ENCODE peak calls at places on chromosomes 16 and 17, in eight cellular contexts. Y is neuronal stem cell, E is colonic mucosa, U is substantia nigra, G is choroid plexus epithelial cell, C is activated T-helper 1 cell treated with Interleukin-2 at 50 U/mL for 16 hours, V is KG1, X is D341Med. Z is an unnamed sample.

GRCh38 chr16:51982715-51983680 is 563.9 kb downstream of the TOX3 start:
- DNase-seq in Y (peak), E (peak), U (peak), G (peak), C (no peak), V (peak), X (peak), Z (peak)

GRCh38 chr17:21049457-21049856 is 6.6 kb upstream of the USP22 start:
- DNase-seq in Y (no peak), E (no peak), U (no peak), G (no peak), C (no peak), V (no peak), X (no peak), Z (no peak)

GRCh38 chr16:82470506-82471196 is 156.1 kb upstream of the CDH13 start:
- DNase-seq in Y (no peak), E (peak), U (no peak), G (no peak), C (no peak), V (no peak), X (no peak), Z (no peak)

GRCh38 chr17:57016764-57017116 is 38.8 kb downstream of the SCPEP1 start:
- DNase-seq in Y (no peak), E (no peak), U (no peak), G (peak), C (no peak), V (no peak), X (no peak), Z (no peak)

GRCh38 chr16:79628501-79628975 is 28.0 kb upstream of the MAF start:
- DNase-seq in Y (no peak), E (no peak), U (no peak), G (peak), C (peak), V (no peak), X (no peak), Z (no peak)

GRCh38 chr16:89157778-89158177 is 13.8 kb upstream of the CDH15 start:
- DNase-seq in Y (no peak), E (no peak), U (no peak), G (no peak), C (no peak), V (no peak), X (no peak), Z (no peak)

GRCh38 chr17:4167786-4168185 is 24.8 kb downstream of the CYB5D2 start:
- DNase-seq in Y (no peak), E (no peak), U (no peak), G (no peak), C (no peak), V (no peak), X (no peak), Z (peak)

GRCh38 chr17:49498037-49498615 is 3.0 kb downstream of the NGFR start:
- DNase-seq in Y (peak), E (no peak), U (no peak), G (no peak), C (no peak), V (no peak), X (no peak), Z (no peak)

GRCh38 chr17:10844667-10845387 is 6.9 kb upstream of the PIRT start:
- DNase-seq in Y (peak), E (peak), U (peak), G (peak), C (peak), V (no peak), X (peak), Z (peak)

GRCh38 chr17:79176792-79177601 is 102.4 kb downstream of the ENGASE start:
- DNase-seq in Y (no peak), E (no peak), U (no peak), G (no peak), C (no peak), V (no peak), X (no peak), Z (peak)

GRCh38 chr17:78679495-78680395 is 102.3 kb downstream of the CYTH1 start:
- DNase-seq in Y (no peak), E (no peak), U (no peak), G (no peak), C (no peak), V (no peak), X (no peak), Z (no peak)

GRCh38 chr17:60535382-60536279 is 9.6 kb upstream of the APPBP2 start:
- DNase-seq in Y (no peak), E (no peak), U (no peak), G (peak), C (no peak), V (no peak), X (no peak), Z (no peak)

GRCh38 chr16:22008215-22009142 is 568 bp downstream of the MOSMO start:
- DNase-seq in Y (no peak), E (peak), U (no peak), G (no peak), C (no peak), V (no peak), X (peak), Z (peak)

GRCh38 chr17:82912571-82913089 is 72.8 kb upstream of the ZNF750 start:
- DNase-seq in Y (no peak), E (no peak), U (no peak), G (peak), C (no peak), V (no peak), X (no peak), Z (no peak)

GRCh38 chr17:73340093-73340596 is 28.3 kb upstream of the CDC42EP4 start:
- DNase-seq in Y (no peak), E (no peak), U (no peak), G (peak), C (no peak), V (no peak), X (no peak), Z (no peak)

GRCh38 chr16:3017806-3018506 is at the start of gene CLDN6:
- DNase-seq in Y (peak), E (no peak), U (no peak), G (peak), C (no peak), V (no peak), X (no peak), Z (no peak)

Z was measured in body of pancreas.